ENCODE peak calls at places on chromosomes 3 and 15, in six cellular contexts. One of them, this sample, is unnamed.

GRCh38 chr15:27086800-27087199 is 115.8 kb downstream of the GABRG3 start:
- DNase-seq in stimulated activated CD4-positive, alpha-beta T cell treated with anti-CD3 and anti-CD28 coated beads, Interleukin-4, amount 100 ng/mL, for 24 hours: no peak
- DNase-seq in B cell: no peak
- DNase-seq in neural progenitor cell: no peak
- DNase-seq in iris pigment epithelial cell: no peak
- DNase-seq in ovary: no peak
- DNase-seq in this sample: no peak

GRCh38 chr15:75928680-75929608 is 25.3 kb downstream of the FBXO22 start:
- DNase-seq in stimulated activated CD4-positive, alpha-beta T cell treated with anti-CD3 and anti-CD28 coated beads, Interleukin-4, amount 100 ng/mL, for 24 hours: no peak
- DNase-seq in B cell: no peak
- DNase-seq in neural progenitor cell: peak
- DNase-seq in iris pigment epithelial cell: peak
- DNase-seq in ovary: no peak
- DNase-seq in this sample: no peak

GRCh38 chr3:151165221-151165620 is 37.8 kb downstream of the GPR171 start:
- DNase-seq in stimulated activated CD4-positive, alpha-beta T cell treated with anti-CD3 and anti-CD28 coated beads, Interleukin-4, amount 100 ng/mL, for 24 hours: no peak
- DNase-seq in B cell: no peak
- DNase-seq in neural progenitor cell: no peak
- DNase-seq in iris pigment epithelial cell: no peak
- DNase-seq in ovary: no peak
- DNase-seq in this sample: no peak

GRCh38 chr3:196181127-196181546 is 30.1 kb downstream of the ZDHHC19 start:
- DNase-seq in stimulated activated CD4-positive, alpha-beta T cell treated with anti-CD3 and anti-CD28 coated beads, Interleukin-4, amount 100 ng/mL, for 24 hours: no peak
- DNase-seq in B cell: no peak
- DNase-seq in neural progenitor cell: no peak
- DNase-seq in iris pigment epithelial cell: no peak
- DNase-seq in ovary: no peak
- DNase-seq in this sample: no peak

GRCh38 chr15:89332446-89332845 is 2.2 kb downstream of the POLG start:
- DNase-seq in stimulated activated CD4-positive, alpha-beta T cell treated with anti-CD3 and anti-CD28 coated beads, Interleukin-4, amount 100 ng/mL, for 24 hours: no peak
- DNase-seq in B cell: peak
- DNase-seq in neural progenitor cell: peak
- DNase-seq in iris pigment epithelial cell: peak
- DNase-seq in ovary: no peak
- DNase-seq in this sample: no peak

GRCh38 chr15:42033214-42033873 is 12.5 kb upstream of the PLA2G4E start:
- DNase-seq in stimulated activated CD4-positive, alpha-beta T cell treated with anti-CD3 and anti-CD28 coated beads, Interleukin-4, amount 100 ng/mL, for 24 hours: no peak
- DNase-seq in B cell: no peak
- DNase-seq in neural progenitor cell: no peak
- DNase-seq in iris pigment epithelial cell: no peak
- DNase-seq in ovary: no peak
- DNase-seq in this sample: no peak

GRCh38 chr15:71444866-71445590 is 329.8 kb downstream of the THSD4 start:
- DNase-seq in stimulated activated CD4-positive, alpha-beta T cell treated with anti-CD3 and anti-CD28 coated beads, Interleukin-4, amount 100 ng/mL, for 24 hours: no peak
- DNase-seq in B cell: no peak
- DNase-seq in neural progenitor cell: no peak
- DNase-seq in iris pigment epithelial cell: peak
- DNase-seq in ovary: no peak
- DNase-seq in this sample: no peak

GRCh38 chr15:99249270-99249817 is at the start of gene TTC23:
- DNase-seq in stimulated activated CD4-positive, alpha-beta T cell treated with anti-CD3 and anti-CD28 coated beads, Interleukin-4, amount 100 ng/mL, for 24 hours: no peak
- DNase-seq in B cell: no peak
- DNase-seq in neural progenitor cell: peak
- DNase-seq in iris pigment epithelial cell: peak
- DNase-seq in ovary: no peak
- DNase-seq in this sample: no peak

GRCh38 chr3:99999541-99999940 is 114.8 kb downstream of the FILIP1L start:
- DNase-seq in stimulated activated CD4-positive, alpha-beta T cell treated with anti-CD3 and anti-CD28 coated beads, Interleukin-4, amount 100 ng/mL, for 24 hours: no peak
- DNase-seq in B cell: no peak
- DNase-seq in neural progenitor cell: no peak
- DNase-seq in iris pigment epithelial cell: peak
- DNase-seq in ovary: no peak
- DNase-seq in this sample: no peak

GRCh38 chr15:44450172-44450571 is 22.7 kb downstream of the CTDSPL2 start:
- DNase-seq in stimulated activated CD4-positive, alpha-beta T cell treated with anti-CD3 and anti-CD28 coated beads, Interleukin-4, amount 100 ng/mL, for 24 hours: no peak
- DNase-seq in B cell: no peak
- DNase-seq in neural progenitor cell: no peak
- DNase-seq in iris pigment epithelial cell: no peak
- DNase-seq in ovary: no peak
- DNase-seq in this sample: no peak

GRCh38 chr15:40093224-40093842 is 15.3 kb downstream of the BMF start:
- DNase-seq in stimulated activated CD4-positive, alpha-beta T cell treated with anti-CD3 and anti-CD28 coated beads, Interleukin-4, amount 100 ng/mL, for 24 hours: no peak
- DNase-seq in B cell: peak
- DNase-seq in neural progenitor cell: no peak
- DNase-seq in iris pigment epithelial cell: no peak
- DNase-seq in ovary: no peak
- DNase-seq in this sample: no peak

GRCh38 chr3:178097576-178097975 is 438.7 kb upstream of the KCNMB2 start:
- DNase-seq in stimulated activated CD4-positive, alpha-beta T cell treated with anti-CD3 and anti-CD28 coated beads, Interleukin-4, amount 100 ng/mL, for 24 hours: no peak
- DNase-seq in B cell: no peak
- DNase-seq in neural progenitor cell: no peak
- DNase-seq in iris pigment epithelial cell: peak
- DNase-seq in ovary: no peak
- DNase-seq in this sample: peak

GRCh38 chr3:56314842-56315241 is 153.4 kb downstream of the ERC2 start:
- DNase-seq in stimulated activated CD4-positive, alpha-beta T cell treated with anti-CD3 and anti-CD28 coated beads, Interleukin-4, amount 100 ng/mL, for 24 hours: no peak
- DNase-seq in B cell: no peak
- DNase-seq in neural progenitor cell: peak
- DNase-seq in iris pigment epithelial cell: peak
- DNase-seq in ovary: no peak
- DNase-seq in this sample: peak

GRCh38 chr3:100928638-100929428 is 64.4 kb downstream of the ABI3BP start:
- DNase-seq in stimulated activated CD4-positive, alpha-beta T cell treated with anti-CD3 and anti-CD28 coated beads, Interleukin-4, amount 100 ng/mL, for 24 hours: no peak
- DNase-seq in B cell: no peak
- DNase-seq in neural progenitor cell: no peak
- DNase-seq in iris pigment epithelial cell: peak
- DNase-seq in ovary: no peak
- DNase-seq in this sample: no peak

GRCh38 chr3:55720614-55721013 is 233.5 kb upstream of the WNT5A start:
- DNase-seq in stimulated activated CD4-positive, alpha-beta T cell treated with anti-CD3 and anti-CD28 coated beads, Interleukin-4, amount 100 ng/mL, for 24 hours: no peak
- DNase-seq in B cell: no peak
- DNase-seq in neural progenitor cell: no peak
- DNase-seq in iris pigment epithelial cell: peak
- DNase-seq in ovary: no peak
- DNase-seq in this sample: no peak

GRCh38 chr3:30146978-30147377 is 459.4 kb upstream of the TGFBR2 start:
- DNase-seq in stimulated activated CD4-positive, alpha-beta T cell treated with anti-CD3 and anti-CD28 coated beads, Interleukin-4, amount 100 ng/mL, for 24 hours: no peak
- DNase-seq in B cell: no peak
- DNase-seq in neural progenitor cell: peak
- DNase-seq in iris pigment epithelial cell: no peak
- DNase-seq in ovary: no peak
- DNase-seq in this sample: no peak

GRCh38 chr3:185646382-185647133 is 60.5 kb downstream of the SENP2 start:
- DNase-seq in stimulated activated CD4-positive, alpha-beta T cell treated with anti-CD3 and anti-CD28 coated beads, Interleukin-4, amount 100 ng/mL, for 24 hours: no peak
- DNase-seq in B cell: peak
- DNase-seq in neural progenitor cell: peak
- DNase-seq in iris pigment epithelial cell: no peak
- DNase-seq in ovary: no peak
- DNase-seq in this sample: no peak

GRCh38 chr3:155667988-155668387 is 76.9 kb downstream of the PLCH1 start:
- DNase-seq in stimulated activated CD4-positive, alpha-beta T cell treated with anti-CD3 and anti-CD28 coated beads, Interleukin-4, amount 100 ng/mL, for 24 hours: no peak
- DNase-seq in B cell: no peak
- DNase-seq in neural progenitor cell: no peak
- DNase-seq in iris pigment epithelial cell: no peak
- DNase-seq in ovary: no peak
- DNase-seq in this sample: no peak

GRCh38 chr15:101450561-101451145 is 38.9 kb downstream of the PCSK6 start:
- DNase-seq in stimulated activated CD4-positive, alpha-beta T cell treated with anti-CD3 and anti-CD28 coated beads, Interleukin-4, amount 100 ng/mL, for 24 hours: no peak
- DNase-seq in B cell: no peak
- DNase-seq in neural progenitor cell: no peak
- DNase-seq in iris pigment epithelial cell: no peak
- DNase-seq in ovary: no peak
- DNase-seq in this sample: no peak

GRCh38 chr3:14451844-14452533 is 49.6 kb downstream of the SLC6A6 start:
- DNase-seq in stimulated activated CD4-positive, alpha-beta T cell treated with anti-CD3 and anti-CD28 coated beads, Interleukin-4, amount 100 ng/mL, for 24 hours: no peak
- DNase-seq in B cell: no peak
- DNase-seq in neural progenitor cell: no peak
- DNase-seq in iris pigment epithelial cell: peak
- DNase-seq in ovary: peak
- DNase-seq in this sample: peak

GRCh38 chr3:124995460-124995994 is 60.3 kb downstream of the HEG1 start:
- DNase-seq in stimulated activated CD4-positive, alpha-beta T cell treated with anti-CD3 and anti-CD28 coated beads, Interleukin-4, amount 100 ng/mL, for 24 hours: peak
- DNase-seq in B cell: peak
- DNase-seq in neural progenitor cell: peak
- DNase-seq in iris pigment epithelial cell: peak
- DNase-seq in ovary: peak
- DNase-seq in this sample: peak

This sample was measured in right cardiac atrium.